ENCODE peak calls at places on chromosome 2, in eight cellular contexts. M is suprapubic skin, P is cardiac muscle cell, H is astrocyte, Z is body of pancreas, R is pancreas, G is kidney, F is heart left ventricle. D is an unnamed sample. For H3K4me1, the result is how much of the 10 kb centered on the place peaks cover.

GRCh38 chr2:233352141-233352842 is 2.0 kb upstream of the DGKD start:
- DNase-seq in H (no peak), M (no peak), Z (no peak), F (no peak), P (no peak), R (no peak), G (no peak), D (no peak)

GRCh38 chr2:174688079-174688478 is 76.2 kb downstream of the CHRNA1 start:
- DNase-seq in R (no peak), H (no peak), P (peak), Z (no peak), F (no peak), G (no peak), M (no peak), D (no peak)

GRCh38 chr2:222993920-222994650 is 57.9 kb upstream of the KCNE4 start:
- DNase-seq in R (peak), Z (peak), M (peak), F (peak), P (peak), G (peak), H (peak), D (no peak)

GRCh38 chr2:15359716-15360531 is 201.2 kb downstream of the NBAS start:
- DNase-seq in F (no peak), G (no peak), P (peak), M (no peak), H (peak), R (no peak), Z (no peak), D (no peak)

GRCh38 chr2:101040761-101041160 is 38.7 kb downstream of the RPL31 start:
- DNase-seq in H (no peak), P (peak), R (no peak), Z (no peak), G (no peak), F (no peak), M (no peak), D (no peak)

GRCh38 chr2:240202616-240203015 is 62.2 kb upstream of the OTOS start:
- DNase-seq in G (no peak), P (no peak), R (no peak), Z (no peak), F (no peak), H (no peak), M (peak), D (no peak)

GRCh38 chr2:6865346-6866238 is at the start of gene CMPK2:
- DNase-seq in G (peak), P (peak), M (peak), R (peak), F (peak), H (peak), Z (peak), D (peak)

GRCh38 chr2:145431181-145431951 is 911.4 kb upstream of the ZEB2 start:
- DNase-seq in G (no peak), Z (peak), M (no peak), F (no peak), P (peak), R (peak), H (no peak), D (peak)

GRCh38 chr2:241200822-241201395 is 12.4 kb downstream of the ANO7 start:
- DNase-seq in F (no peak), P (no peak), Z (no peak), H (no peak), M (no peak), G (no peak), R (no peak), D (no peak)

GRCh38 chr2:190911813-190912212 is 31.2 kb downstream of the GLS start:
- DNase-seq in G (no peak), Z (no peak), M (no peak), H (peak), R (no peak), F (no peak), P (no peak), D (no peak)

DNA sequence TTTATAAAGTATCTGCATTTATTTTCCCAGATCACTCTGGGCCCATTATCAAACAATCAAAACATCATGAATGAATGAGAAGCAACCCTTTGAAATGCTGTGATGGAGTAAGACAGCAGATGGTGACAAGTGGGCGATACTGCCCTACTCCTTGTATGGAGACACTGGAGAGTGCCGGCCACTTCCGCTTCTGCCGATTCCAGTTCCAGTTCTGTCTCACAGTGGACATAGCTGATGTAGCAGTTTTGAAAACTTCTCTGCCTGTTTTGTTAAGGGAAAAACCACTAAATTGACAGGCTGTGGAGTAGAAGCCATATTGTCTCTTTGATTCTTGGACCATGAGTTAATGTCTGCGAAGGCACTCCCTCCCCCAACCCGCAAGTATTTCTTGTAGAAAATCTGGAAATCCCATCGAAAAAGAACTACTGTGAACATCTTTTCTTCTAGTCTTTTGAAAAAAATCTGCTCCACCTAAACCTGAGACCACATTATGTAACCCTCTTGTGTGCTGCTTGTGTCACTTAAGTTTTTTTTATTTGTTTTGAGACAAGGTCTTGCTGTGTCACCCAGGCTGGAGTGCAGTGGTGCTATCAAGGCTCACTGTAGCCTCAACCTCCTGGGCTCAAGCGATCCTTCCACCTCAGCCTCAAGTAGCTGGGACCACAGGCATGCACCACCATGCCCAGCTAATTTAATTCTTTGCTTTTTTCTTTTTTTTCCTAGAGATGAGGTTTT is 133.5 kb downstream of the TANC1 start:
- DNase-seq in Z (no peak), R (no peak), G (no peak), P (no peak), H (no peak), M (no peak), F (no peak), D (no peak)
- H3K4me3 ChIP-seq in Z (no peak), R (no peak), G (no peak), P (no peak), H (no peak), M (no peak), F (no peak), D (no peak)

DNA sequence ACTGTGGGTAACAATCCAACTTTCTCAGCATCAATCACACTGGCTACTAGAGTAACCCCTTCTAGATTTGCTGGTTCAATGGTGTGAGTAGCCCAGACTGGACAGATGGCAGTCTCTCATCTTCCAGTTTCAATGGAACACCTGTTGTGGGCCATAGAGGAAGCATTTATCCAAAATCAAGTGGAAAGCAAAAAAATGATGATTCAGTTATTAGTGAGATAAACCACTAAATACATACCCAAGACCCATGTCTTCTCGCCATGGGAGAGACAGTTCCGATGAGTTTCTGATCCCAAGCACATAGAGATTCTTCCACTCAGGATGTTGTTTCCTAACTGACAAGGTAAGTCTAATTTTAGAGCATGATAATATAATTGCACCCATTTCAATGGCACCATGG is 194.0 kb downstream of the IRS1 start:
- DNase-seq in F (no peak), M (no peak), P (no peak), Z (no peak), R (no peak), H (no peak), G (no peak), D (no peak)
- H3K4me1 ChIP-seq in F (under half), M (under half), P (under half), Z (under half), R (under half), H (under half), G (under half), D (under half)

GRCh38 chr2:63058149-63058741 is 7.6 kb downstream of the OTX1 start:
- DNase-seq in M (no peak), G (no peak), H (peak), R (no peak), Z (no peak), P (no peak), F (no peak), D (no peak)
- H3K4me3 ChIP-seq in M (peak), G (peak), H (no peak), R (no peak), Z (no peak), P (no peak), F (no peak), D (no peak)

GRCh38 chr2:60515751-60516226 is 37.7 kb downstream of the BCL11A start:
- DNase-seq in G (no peak), Z (peak), F (no peak), R (no peak), P (peak), M (no peak), H (peak), D (no peak)

GRCh38 chr2:60514886-60515407 is 38.5 kb downstream of the BCL11A start:
- DNase-seq in R (no peak), M (no peak), P (no peak), Z (no peak), F (no peak), H (no peak), G (no peak), D (peak)

GRCh38 chr2:60513191-60513590 is 40.3 kb downstream of the BCL11A start:
- DNase-seq in G (no peak), R (no peak), P (no peak), M (no peak), H (no peak), F (no peak), Z (no peak), D (no peak)

GRCh38 chr2:60512641-60513040 is 40.8 kb downstream of the BCL11A start:
- DNase-seq in M (no peak), Z (no peak), P (no peak), F (no peak), H (peak), G (no peak), R (no peak), D (no peak)

GRCh38 chr2:60513996-60514395 is 39.5 kb downstream of the BCL11A start:
- DNase-seq in F (no peak), M (no peak), G (no peak), P (no peak), R (no peak), H (no peak), Z (no peak), D (no peak)
- H3K4me1 ChIP-seq in F (under half), M (half or more), G (under half), P (under half), R (under half), H (under half), Z (under half), D (under half)

DNA sequence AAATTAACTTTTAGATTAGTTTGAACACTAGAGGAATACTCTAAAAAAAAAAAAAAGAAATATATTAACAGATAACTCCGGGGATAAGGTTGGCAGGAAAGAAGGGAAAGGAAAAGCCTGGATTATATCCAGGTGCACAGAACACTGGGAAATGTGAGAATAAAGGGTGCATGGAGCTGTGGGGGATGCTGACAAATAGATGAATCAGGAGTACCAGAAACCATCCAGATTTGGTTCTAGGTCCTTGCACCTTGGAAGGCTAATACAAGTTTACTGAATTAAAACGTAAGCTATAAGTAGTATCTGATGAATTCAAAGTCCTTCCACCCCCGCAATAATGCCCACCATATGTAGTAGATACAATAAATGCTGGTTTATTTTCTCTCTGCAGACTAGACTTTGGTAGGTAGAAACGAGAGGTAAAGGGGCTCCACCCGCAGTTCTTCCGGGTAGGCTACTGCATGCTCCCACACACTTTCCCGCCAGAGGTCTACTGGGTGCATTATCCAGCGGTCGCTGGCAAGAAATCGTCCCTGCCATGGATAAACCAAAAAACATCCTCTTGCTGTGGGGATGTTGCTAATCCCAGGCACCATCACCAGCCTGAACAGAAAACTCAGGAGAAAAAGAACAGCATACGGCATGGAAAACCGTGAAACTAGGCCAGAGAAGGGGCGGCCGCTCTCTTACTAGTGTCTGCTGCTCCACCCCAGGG is 1.6 kb downstream of the CNRIP1 start:
- DNase-seq in M (no peak), Z (no peak), H (no peak), F (no peak), G (no peak), R (no peak), P (no peak), D (no peak)
- H3K4me3 ChIP-seq in M (peak), Z (no peak), H (peak), F (peak), G (peak), R (peak), P (peak), D (no peak)

DNA sequence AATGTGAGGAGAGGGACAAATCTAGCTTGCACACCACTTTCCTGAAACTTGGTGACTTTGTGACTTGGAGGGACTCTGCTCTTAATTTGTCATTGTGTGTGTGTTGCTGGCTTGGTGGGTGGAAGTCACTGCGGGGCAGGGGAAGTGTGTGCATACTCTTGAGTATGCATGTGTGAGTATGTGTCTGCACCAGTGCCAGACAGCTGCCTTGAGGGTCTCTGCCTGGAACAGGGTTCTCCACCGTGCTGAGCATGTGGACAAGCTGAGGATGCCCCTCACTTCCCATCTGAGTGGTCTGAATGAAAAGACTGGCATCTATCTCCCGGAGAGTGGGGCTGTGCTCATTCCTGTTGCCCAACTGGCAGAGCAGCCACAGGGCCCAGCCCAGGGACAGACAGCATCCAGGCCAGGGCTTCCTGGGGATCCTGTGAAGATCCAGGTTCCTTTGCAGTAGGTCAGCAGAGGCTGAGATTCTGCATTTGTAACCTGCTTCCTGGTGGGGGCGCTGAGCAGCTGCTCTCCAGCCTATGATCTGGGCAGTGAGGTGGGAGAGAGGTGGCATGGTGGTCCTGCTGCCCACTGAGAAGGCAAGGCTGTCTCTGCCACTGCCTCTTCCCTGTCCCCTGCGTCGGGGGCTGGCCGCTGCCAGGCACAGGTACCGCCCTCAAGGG is 138.9 kb upstream of the HAAO start:
- DNase-seq in P (no peak), H (no peak), G (no peak), R (no peak), Z (no peak), M (no peak), F (no peak), D (no peak)
- H3K4me1 ChIP-seq in P (under half), H (under half), G (half or more), R (under half), Z (under half), M (half or more), F (half or more), D (under half)

GRCh38 chr2:39361511-39361910 is 75.6 kb downstream of the MAP4K3 start:
- DNase-seq in M (no peak), G (no peak), Z (no peak), H (no peak), R (no peak), P (no peak), F (no peak), D (no peak)

GRCh38 chr2:39356922-39357639 is 80.0 kb downstream of the MAP4K3 start:
- DNase-seq in H (no peak), G (no peak), F (no peak), P (no peak), M (no peak), R (no peak), Z (no peak), D (no peak)

GRCh38 chr2:39368376-39368775 is 68.7 kb downstream of the MAP4K3 start:
- DNase-seq in F (no peak), Z (no peak), M (no peak), R (no peak), H (no peak), P (no peak), G (no peak), D (no peak)

GRCh38 chr2:39359453-39360038 is 77.5 kb downstream of the MAP4K3 start:
- DNase-seq in G (no peak), H (no peak), F (no peak), Z (no peak), R (no peak), M (no peak), P (no peak), D (peak)

GRCh38 chr2:39362595-39362994 is 74.5 kb downstream of the MAP4K3 start:
- DNase-seq in R (no peak), H (no peak), P (no peak), F (no peak), G (no peak), M (no peak), Z (no peak), D (no peak)
- H3K4me3 ChIP-seq in R (no peak), H (no peak), P (no peak), F (no peak), G (no peak), M (no peak), Z (no peak), D (no peak)

DNA sequence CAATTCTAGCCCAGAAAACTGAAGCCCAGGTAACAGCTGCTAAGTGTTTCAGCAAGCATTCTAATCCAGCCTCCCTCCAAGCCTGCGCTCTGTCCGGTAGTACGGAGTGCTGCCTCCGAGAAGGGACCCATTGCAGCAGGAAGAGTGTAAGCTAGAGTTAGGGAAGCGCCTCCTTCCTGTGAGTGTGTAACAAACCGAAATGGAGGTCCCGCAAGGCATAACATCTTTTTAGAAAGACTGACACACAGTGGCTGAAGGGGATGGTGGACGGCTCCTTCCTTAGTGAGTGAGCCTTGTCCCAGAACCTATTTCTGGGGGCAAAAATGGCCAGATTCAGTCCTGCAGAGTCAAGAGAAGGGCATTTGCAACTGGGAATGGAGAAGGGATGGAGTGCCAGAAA is 12.2 kb downstream of the PKDCC start:
- DNase-seq in G (no peak), M (no peak), R (no peak), H (no peak), F (no peak), Z (no peak), P (no peak), D (no peak)
- H3K4me1 ChIP-seq in G (under half), M (under half), R (under half), H (under half), F (half or more), Z (under half), P (under half), D (half or more)

DNA sequence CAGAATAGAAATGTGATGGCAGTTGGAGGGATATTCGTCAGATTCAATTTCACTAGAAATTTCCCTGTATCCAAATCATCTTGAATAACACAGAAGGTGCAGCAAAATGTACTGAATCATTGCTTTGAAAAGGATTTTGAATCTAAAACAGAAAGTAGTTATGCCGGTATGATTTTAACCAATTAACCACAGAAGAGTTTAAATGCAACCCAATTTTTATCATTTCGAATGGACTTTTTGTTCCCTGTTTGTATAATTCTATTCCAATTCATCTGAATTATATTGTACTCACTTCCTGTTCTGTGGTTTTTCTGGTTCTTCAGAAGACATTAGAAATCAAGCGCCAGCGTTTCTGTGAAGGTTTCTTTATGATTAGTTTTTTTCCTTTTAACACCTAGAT is 190.4 kb downstream of the MYO3B start:
- DNase-seq in M (no peak), P (no peak), H (no peak), Z (no peak), R (no peak), F (no peak), G (no peak), D (no peak)
- H3K4me3 ChIP-seq in M (no peak), P (no peak), H (no peak), Z (no peak), R (no peak), F (no peak), G (no peak), D (no peak)